ENCODE peak calls at places on chromosome X, in nine cellular contexts. One of them, this sample, is unnamed.

GRCh38 chrX:111483876-111484275 is 27.6 kb upstream of the SERTM2 start:
- DNase-seq in tibial nerve: no peak
- DNase-seq in activated CD4-positive, alpha-beta T cell treated with anti-CD3 and anti-CD28 coated beads, Interleukin-2, amount 50 U/mL, for 48 hours: no peak
- DNase-seq in neural crest cell: no peak
- DNase-seq in mesothelial cell of epicardium: no peak
- DNase-seq in stimulated activated CD4-positive, alpha-beta T cell treated with anti-CD3 and anti-CD28 coated beads, Interleukin-15, amount 100 ng/mL, for 1 hour: no peak
- DNase-seq in GM06990: no peak
- DNase-seq in Right ventricle myocardium superior: no peak
- DNase-seq in NCI-H1694: no peak
- DNase-seq in this sample: no peak

GRCh38 chrX:9370888-9371287 is 94.0 kb upstream of the TBL1X start:
- DNase-seq in tibial nerve: peak; percentile 27
- DNase-seq in activated CD4-positive, alpha-beta T cell treated with anti-CD3 and anti-CD28 coated beads, Interleukin-2, amount 50 U/mL, for 48 hours: no peak
- DNase-seq in neural crest cell: no peak
- DNase-seq in mesothelial cell of epicardium: no peak
- DNase-seq in stimulated activated CD4-positive, alpha-beta T cell treated with anti-CD3 and anti-CD28 coated beads, Interleukin-15, amount 100 ng/mL, for 1 hour: no peak
- DNase-seq in GM06990: no peak
- DNase-seq in Right ventricle myocardium superior: no peak
- DNase-seq in NCI-H1694: no peak
- DNase-seq in this sample: no peak

GRCh38 chrX:120463241-120463640 is 5.9 kb downstream of the LAMP2 start:
- DNase-seq in tibial nerve: peak; percentile 40
- DNase-seq in activated CD4-positive, alpha-beta T cell treated with anti-CD3 and anti-CD28 coated beads, Interleukin-2, amount 50 U/mL, for 48 hours: no peak
- DNase-seq in neural crest cell: no peak
- DNase-seq in mesothelial cell of epicardium: no peak
- DNase-seq in stimulated activated CD4-positive, alpha-beta T cell treated with anti-CD3 and anti-CD28 coated beads, Interleukin-15, amount 100 ng/mL, for 1 hour: no peak
- DNase-seq in GM06990: no peak
- DNase-seq in Right ventricle myocardium superior: no peak
- DNase-seq in NCI-H1694: no peak
- DNase-seq in this sample: no peak

GRCh38 chrX:65679071-65679540 is 11.7 kb downstream of the MSN start:
- DNase-seq in tibial nerve: no peak
- DNase-seq in activated CD4-positive, alpha-beta T cell treated with anti-CD3 and anti-CD28 coated beads, Interleukin-2, amount 50 U/mL, for 48 hours: no peak
- DNase-seq in neural crest cell: no peak
- DNase-seq in mesothelial cell of epicardium: no peak
- DNase-seq in stimulated activated CD4-positive, alpha-beta T cell treated with anti-CD3 and anti-CD28 coated beads, Interleukin-15, amount 100 ng/mL, for 1 hour: no peak
- DNase-seq in GM06990: no peak
- DNase-seq in Right ventricle myocardium superior: no peak
- DNase-seq in NCI-H1694: no peak
- DNase-seq in this sample: no peak

GRCh38 chrX:109345866-109346265 is 136.0 kb downstream of the GUCY2F start:
- DNase-seq in tibial nerve: no peak
- DNase-seq in activated CD4-positive, alpha-beta T cell treated with anti-CD3 and anti-CD28 coated beads, Interleukin-2, amount 50 U/mL, for 48 hours: no peak
- DNase-seq in neural crest cell: no peak
- DNase-seq in mesothelial cell of epicardium: no peak
- DNase-seq in stimulated activated CD4-positive, alpha-beta T cell treated with anti-CD3 and anti-CD28 coated beads, Interleukin-15, amount 100 ng/mL, for 1 hour: no peak
- DNase-seq in GM06990: no peak
- DNase-seq in Right ventricle myocardium superior: no peak
- DNase-seq in NCI-H1694: no peak
- DNase-seq in this sample: no peak

GRCh38 chrX:121851033-121851432 is 803.6 kb downstream of the GLUD2 start:
- DNase-seq in tibial nerve: no peak
- DNase-seq in activated CD4-positive, alpha-beta T cell treated with anti-CD3 and anti-CD28 coated beads, Interleukin-2, amount 50 U/mL, for 48 hours: no peak
- DNase-seq in neural crest cell: no peak
- DNase-seq in mesothelial cell of epicardium: no peak
- DNase-seq in stimulated activated CD4-positive, alpha-beta T cell treated with anti-CD3 and anti-CD28 coated beads, Interleukin-15, amount 100 ng/mL, for 1 hour: no peak
- DNase-seq in GM06990: no peak
- DNase-seq in Right ventricle myocardium superior: no peak
- DNase-seq in NCI-H1694: no peak
- DNase-seq in this sample: no peak

GRCh38 chrX:130770615-130771014 is 132.4 kb downstream of the ENOX2 start:
- DNase-seq in tibial nerve: no peak
- DNase-seq in activated CD4-positive, alpha-beta T cell treated with anti-CD3 and anti-CD28 coated beads, Interleukin-2, amount 50 U/mL, for 48 hours: no peak
- DNase-seq in neural crest cell: no peak
- DNase-seq in mesothelial cell of epicardium: no peak
- DNase-seq in stimulated activated CD4-positive, alpha-beta T cell treated with anti-CD3 and anti-CD28 coated beads, Interleukin-15, amount 100 ng/mL, for 1 hour: no peak
- DNase-seq in GM06990: no peak
- DNase-seq in Right ventricle myocardium superior: no peak
- DNase-seq in NCI-H1694: no peak
- DNase-seq in this sample: no peak

GRCh38 chrX:153939573-153939972 is 4.7 kb upstream of the NAA10 start:
- DNase-seq in tibial nerve: no peak
- DNase-seq in activated CD4-positive, alpha-beta T cell treated with anti-CD3 and anti-CD28 coated beads, Interleukin-2, amount 50 U/mL, for 48 hours: no peak
- DNase-seq in neural crest cell: no peak
- DNase-seq in mesothelial cell of epicardium: no peak
- DNase-seq in stimulated activated CD4-positive, alpha-beta T cell treated with anti-CD3 and anti-CD28 coated beads, Interleukin-15, amount 100 ng/mL, for 1 hour: no peak
- DNase-seq in GM06990: no peak
- DNase-seq in Right ventricle myocardium superior: no peak
- DNase-seq in NCI-H1694: no peak
- DNase-seq in this sample: no peak

GRCh38 chrX:2955838-2956237 is 26.7 kb upstream of the ARSD start:
- DNase-seq in tibial nerve: no peak
- DNase-seq in activated CD4-positive, alpha-beta T cell treated with anti-CD3 and anti-CD28 coated beads, Interleukin-2, amount 50 U/mL, for 48 hours: no peak
- DNase-seq in neural crest cell: no peak
- DNase-seq in mesothelial cell of epicardium: no peak
- DNase-seq in stimulated activated CD4-positive, alpha-beta T cell treated with anti-CD3 and anti-CD28 coated beads, Interleukin-15, amount 100 ng/mL, for 1 hour: no peak
- DNase-seq in GM06990: no peak
- DNase-seq in Right ventricle myocardium superior: no peak
- DNase-seq in NCI-H1694: no peak
- DNase-seq in this sample: no peak